ENCODE peak calls at places on chromosome 1, in four cellular contexts. K is NCI-H1436, P is M059J, C is AG09319. E is an unnamed sample.

GRCh38 chr1:154198756-154199562 is 7.1 kb upstream of the TPM3 start:
- DNase-seq in K (peak), P (peak), C (no peak), E (no peak)

GRCh38 chr1:234862944-234863515 is 253.1 kb upstream of the IRF2BP2 start:
- DNase-seq in C (no peak), P (peak), K (no peak), E (no peak)

GRCh38 chr1:205056188-205056611 is 13.2 kb downstream of the CNTN2 start:
- DNase-seq in P (no peak), K (peak), C (no peak), E (no peak)

GRCh38 chr1:184698969-184699368 is 55.7 kb downstream of the EDEM3 start:
- DNase-seq in C (no peak), P (no peak), K (no peak), E (no peak)

GRCh38 chr1:63847308-63847910 is 73.6 kb downstream of the ROR1 start:
- DNase-seq in P (peak), K (no peak), C (no peak), E (no peak)

GRCh38 chr1:198788561-198789064 is 149.8 kb downstream of the PTPRC start:
- DNase-seq in C (no peak), P (peak), K (no peak), E (no peak)

GRCh38 chr1:161085165-161085564 is 4.2 kb downstream of the NECTIN4 start:
- DNase-seq in P (peak), C (no peak), K (no peak), E (no peak)

GRCh38 chr1:82420584-82420983 is 619.9 kb downstream of the ADGRL2 start:
- DNase-seq in P (no peak), C (no peak), K (no peak), E (no peak)

GRCh38 chr1:169060906-169061683 is 45.4 kb upstream of the ATP1B1 start:
- DNase-seq in P (peak), C (no peak), K (no peak), E (no peak)

GRCh38 chr1:119906927-119907652 is 10.8 kb upstream of the ADAM30 start:
- DNase-seq in K (no peak), P (no peak), C (no peak), E (no peak)

GRCh38 chr1:183262628-183263220 is 76.7 kb downstream of the LAMC2 start:
- DNase-seq in P (no peak), C (no peak), K (no peak), E (no peak)